ENCODE peak calls at places on chromosomes 1 and 21, in five cellular contexts. T is fibroblast of lung, K is sigmoid colon, E is body of pancreas, H is IMR-90. X is an unnamed sample.

GRCh38 chr1:27116697-27117096 is 38.2 kb downstream of the SLC9A1 start:
- DNase-seq in T (peak), K (no peak), E (no peak), H (no peak), X (peak)

GRCh38 chr1:65027699-65028358 is 61.5 kb upstream of the JAK1 start:
- DNase-seq in T (no peak), K (peak), E (peak), H (no peak), X (no peak)

GRCh38 chr21:20856926-20857325 is 141.3 kb upstream of the NCAM2 start:
- DNase-seq in T (no peak), K (no peak), E (no peak), H (no peak), X (peak)

GRCh38 chr1:199135901-199136300 is 497.1 kb downstream of the PTPRC start:
- DNase-seq in T (no peak), K (no peak), E (no peak), H (no peak), X (no peak)

GRCh38 chr1:27858072-27858948 is 14.0 kb upstream of the THEMIS2 start:
- DNase-seq in T (peak), K (peak), E (peak), H (peak), X (peak)

GRCh38 chr1:160621633-160622413 is 25.0 kb downstream of the SLAMF1 start:
- DNase-seq in T (no peak), K (no peak), E (no peak), H (no peak), X (no peak)

GRCh38 chr1:114490235-114490634 is 20.8 kb downstream of the TRIM33 start:
- DNase-seq in T (no peak), K (no peak), E (no peak), H (no peak), X (no peak)

GRCh38 chr1:204032642-204033235 is 40.2 kb upstream of the SOX13 start:
- DNase-seq in T (no peak), K (no peak), E (no peak), H (no peak), X (no peak)

GRCh38 chr1:63882048-63882704 is 108.4 kb downstream of the ROR1 start:
- DNase-seq in T (no peak), K (no peak), E (no peak), H (peak), X (no peak)

GRCh38 chr1:221777434-221778072 is 35.7 kb upstream of the DUSP10 start:
- DNase-seq in T (no peak), K (no peak), E (no peak), H (no peak), X (no peak)

GRCh38 chr1:183467687-183468086 is 4.6 kb upstream of the SMG7 start:
- DNase-seq in T (no peak), K (no peak), E (no peak), H (no peak), X (peak)

GRCh38 chr1:237539055-237539454 is 351.7 kb downstream of the ZP4 start:
- DNase-seq in T (no peak), K (no peak), E (no peak), H (no peak), X (no peak)

GRCh38 chr1:30321996-30322858 is 401.2 kb downstream of the MATN1 start:
- DNase-seq in T (no peak), K (no peak), E (no peak), H (no peak), X (no peak)

GRCh38 chr1:21881250-21881649 is 55.9 kb downstream of the HSPG2 start:
- DNase-seq in T (no peak), K (no peak), E (no peak), H (no peak), X (no peak)

GRCh38 chr1:48341221-48341620 is 118.7 kb downstream of the SLC5A9 start:
- DNase-seq in T (no peak), K (no peak), E (no peak), H (peak), X (no peak)

GRCh38 chr1:226223786-226224244 is 351 bp downstream of the MIXL1 start:
- DNase-seq in T (no peak), K (no peak), E (no peak), H (no peak), X (peak)

GRCh38 chr1:226223157-226223785 is at the start of gene MIXL1:
- DNase-seq in T (no peak), K (no peak), E (no peak), H (no peak), X (no peak)

GRCh38 chr1:226222686-226223085 is 778 bp upstream of the MIXL1 start:
- DNase-seq in T (no peak), K (no peak), E (no peak), H (no peak), X (no peak)

GRCh38 chr1:226217273-226217672 is 6.2 kb upstream of the MIXL1 start:
- DNase-seq in T (peak), K (no peak), E (no peak), H (peak), X (peak)

GRCh38 chr1:226220473-226221189 is 2.8 kb upstream of the MIXL1 start:
- DNase-seq in T (no peak), K (no peak), E (no peak), H (no peak), X (no peak)
- TF ChIP-seq CTCF in T (no peak), K (no peak), E (no peak), H (no peak), X (no peak)

GRCh38 chr1:194693244-194693643 is 1506.8 kb upstream of the B3GALT2 start:
- DNase-seq in T (no peak), K (no peak), E (no peak), H (no peak), X (no peak)
- H3K4me3 ChIP-seq in T (no peak), K (no peak), E (no peak), H (no peak), X (no peak)

GRCh38 chr21:38628426-38628825 is 130.1 kb upstream of the ERG start:
- DNase-seq in T (no peak), K (no peak), E (no peak), H (no peak), X (no peak)
- TF ChIP-seq CTCF in T (no peak), K (no peak), E (no peak), H (no peak), X (peak)

DNA sequence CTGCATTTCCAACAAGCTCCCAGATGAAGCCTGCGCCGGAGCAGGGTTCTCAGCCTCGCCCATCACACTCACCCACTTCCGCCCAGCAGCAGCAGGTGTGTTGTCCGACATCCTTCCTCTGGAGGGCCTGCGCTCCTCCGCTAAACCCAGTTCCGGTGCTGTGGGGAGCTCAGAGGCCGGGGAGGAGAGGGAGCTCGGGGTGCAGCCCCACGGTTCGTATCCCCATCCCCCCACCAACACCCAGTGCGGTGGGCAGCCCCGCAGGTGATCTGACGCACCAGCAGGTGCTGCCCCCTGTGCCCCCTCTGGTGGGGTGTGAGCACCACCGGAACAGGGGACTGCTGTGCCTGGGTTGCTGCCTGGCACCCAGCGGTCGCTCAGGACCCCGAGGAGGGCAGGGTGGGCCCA is 3.4 kb upstream of the PEX10 start:
- DNase-seq in T (no peak), K (no peak), E (no peak), H (no peak), X (no peak)
- H3K4me3 ChIP-seq in T (no peak), K (no peak), E (no peak), H (no peak), X (no peak)

DNA sequence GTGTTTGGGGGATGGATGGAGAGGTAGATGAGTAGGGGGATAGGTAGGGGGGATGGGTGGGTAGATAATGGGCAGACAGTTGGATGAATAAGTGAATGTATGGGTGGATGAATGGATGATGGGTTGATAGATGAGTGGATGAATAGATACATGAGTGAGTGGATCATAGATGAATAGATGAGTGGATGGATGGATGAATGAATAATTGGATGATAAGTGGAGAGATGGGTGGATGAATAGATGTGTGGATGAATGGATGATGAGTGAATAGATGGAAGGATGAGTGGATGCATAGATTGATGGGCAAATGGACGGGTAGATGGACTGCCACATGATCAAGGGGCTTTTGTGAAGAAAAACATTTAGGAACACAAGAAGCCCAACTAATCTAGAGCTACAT is 133.3 kb upstream of the F3 start:
- DNase-seq in T (no peak), K (no peak), E (no peak), H (no peak), X (no peak)
- TF ChIP-seq CTCF in T (no peak), K (no peak), E (no peak), H (no peak), X (no peak)

GRCh38 chr1:245198755-245199516 is 44.2 kb downstream of the KIF26B start:
- DNase-seq in T (no peak), K (no peak), E (no peak), H (no peak), X (no peak)
- H3K4me3 ChIP-seq in T (no peak), K (no peak), E (no peak), H (no peak), X (no peak)

GRCh38 chr21:37000381-37000780 is 6.1 kb upstream of the RIPPLY3 start:
- DNase-seq in T (no peak), K (no peak), E (no peak), H (no peak), X (peak)
- TF ChIP-seq CTCF in T (peak), K (no peak), E (no peak), H (no peak), X (peak)

DNA sequence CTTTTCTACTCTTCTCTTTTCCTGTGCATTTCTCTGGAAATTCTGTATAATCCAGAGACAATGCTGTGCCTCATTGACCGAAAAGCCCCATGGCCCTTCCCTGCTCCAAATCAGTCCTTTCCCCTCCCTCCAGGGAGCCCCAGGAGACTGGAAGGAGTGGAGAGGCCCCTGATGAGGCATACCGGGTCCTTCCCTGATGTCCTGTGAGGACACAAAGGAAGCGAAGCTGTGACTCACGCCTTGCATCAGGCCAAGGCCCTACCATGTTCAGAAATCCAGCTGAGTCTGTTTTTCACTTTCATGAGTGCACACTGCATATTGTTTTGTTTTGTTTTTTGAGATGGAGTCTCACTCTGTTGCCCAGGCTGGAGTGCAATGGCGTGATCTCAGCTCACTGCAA is 38.7 kb upstream of the BECN2 start:
- DNase-seq in T (peak), K (no peak), E (no peak), H (peak), X (peak)
- H3K4me3 ChIP-seq in T (no peak), K (no peak), E (no peak), H (no peak), X (no peak)

GRCh38 chr21:28763809-28764418 is 228.8 kb downstream of the LTN1 start:
- DNase-seq in T (no peak), K (no peak), E (no peak), H (no peak), X (no peak)
- TF ChIP-seq CTCF in T (no peak), K (no peak), E (no peak), H (no peak), X (no peak)